ENCODE peak calls at places on chromosome 18, in seven cellular contexts. One of them, this sample, is unnamed.

GRCh38 chr18:40159141-40160017 is 1795.7 kb upstream of the PIK3C3 start:
- DNase-seq in sigmoid colon: no peak
- DNase-seq in heart right ventricle: no peak
- DNase-seq in kidney: no peak
- DNase-seq in H1: no peak
- DNase-seq in heart left ventricle: no peak
- DNase-seq in endodermal cell: no peak
- DNase-seq in this sample: peak

GRCh38 chr18:37303009-37303408 is 262.6 kb downstream of the CELF4 start:
- DNase-seq in heart right ventricle: no peak
- DNase-seq in kidney: no peak
- DNase-seq in heart left ventricle: no peak
- DNase-seq in endodermal cell: no peak
- DNase-seq in H1: no peak
- DNase-seq in sigmoid colon: no peak
- DNase-seq in this sample: no peak

GRCh38 chr18:2240311-2240705 is 331.0 kb downstream of the METTL4 start:
- DNase-seq in heart right ventricle: no peak
- DNase-seq in heart left ventricle: no peak
- DNase-seq in H1: no peak
- DNase-seq in kidney: no peak
- DNase-seq in endodermal cell: no peak
- DNase-seq in sigmoid colon: no peak
- DNase-seq in this sample: peak

GRCh38 chr18:60027397-60027796 is 127.6 kb downstream of the PMAIP1 start:
- DNase-seq in kidney: no peak
- DNase-seq in heart right ventricle: no peak
- DNase-seq in H1: no peak
- DNase-seq in sigmoid colon: no peak
- DNase-seq in heart left ventricle: no peak
- DNase-seq in endodermal cell: no peak
- DNase-seq in this sample: no peak

GRCh38 chr18:35415511-35416427 is 38.6 kb upstream of the ZNF396 start:
- DNase-seq in H1: no peak
- DNase-seq in kidney: no peak
- DNase-seq in endodermal cell: no peak
- DNase-seq in heart right ventricle: no peak
- DNase-seq in heart left ventricle: no peak
- DNase-seq in sigmoid colon: no peak
- DNase-seq in this sample: peak

GRCh38 chr18:57674891-57675290 is 53.3 kb upstream of the NARS1 start:
- DNase-seq in kidney: no peak
- DNase-seq in heart right ventricle: no peak
- DNase-seq in endodermal cell: no peak
- DNase-seq in sigmoid colon: no peak
- DNase-seq in heart left ventricle: no peak
- DNase-seq in H1: no peak
- DNase-seq in this sample: no peak

GRCh38 chr18:79555885-79556284 is 123.7 kb upstream of the CTDP1 start:
- DNase-seq in kidney: peak
- DNase-seq in H1: no peak
- DNase-seq in sigmoid colon: no peak
- DNase-seq in heart left ventricle: no peak
- DNase-seq in heart right ventricle: no peak
- DNase-seq in endodermal cell: peak
- DNase-seq in this sample: no peak

GRCh38 chr18:23377669-23378469 is 75.2 kb upstream of the RIOK3 start:
- DNase-seq in heart left ventricle: no peak
- DNase-seq in sigmoid colon: no peak
- DNase-seq in heart right ventricle: no peak
- DNase-seq in H1: no peak
- DNase-seq in kidney: no peak
- DNase-seq in endodermal cell: no peak
- DNase-seq in this sample: peak

GRCh38 chr18:48942086-48942485 is 8.7 kb downstream of the SMAD7 start:
- DNase-seq in kidney: no peak
- DNase-seq in heart left ventricle: no peak
- DNase-seq in heart right ventricle: no peak
- DNase-seq in endodermal cell: no peak
- DNase-seq in sigmoid colon: no peak
- DNase-seq in H1: no peak
- DNase-seq in this sample: no peak

GRCh38 chr18:51668101-51668500 is 470.6 kb upstream of the MEX3C start:
- DNase-seq in heart left ventricle: peak
- DNase-seq in endodermal cell: peak
- DNase-seq in sigmoid colon: no peak
- DNase-seq in heart right ventricle: peak
- DNase-seq in kidney: no peak
- DNase-seq in H1: no peak
- DNase-seq in this sample: peak

GRCh38 chr18:62445386-62445917 is 77.4 kb upstream of the ZCCHC2 start:
- DNase-seq in H1: no peak
- DNase-seq in heart left ventricle: no peak
- DNase-seq in sigmoid colon: no peak
- DNase-seq in endodermal cell: no peak
- DNase-seq in heart right ventricle: no peak
- DNase-seq in kidney: no peak
- DNase-seq in this sample: no peak

DNA sequence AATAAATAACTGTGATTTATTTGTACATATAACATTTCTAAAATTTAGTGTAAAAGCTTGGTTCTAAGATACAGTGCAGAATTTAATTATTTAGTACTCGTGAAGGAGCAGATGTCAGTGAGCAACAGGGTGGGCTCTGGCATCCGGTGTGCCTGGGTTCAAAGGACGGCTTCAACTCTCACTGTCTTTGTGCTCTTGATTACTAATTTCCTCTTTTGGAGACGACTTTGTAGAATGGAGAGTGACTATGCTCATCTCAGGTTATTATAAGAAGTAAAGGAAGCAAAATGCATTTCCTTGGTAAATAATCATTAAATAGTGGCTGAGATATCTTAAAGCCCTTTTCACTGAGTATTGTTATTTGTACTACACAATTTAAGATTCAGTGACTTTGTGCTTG is 271.7 kb downstream of the ASXL3 start:
- DNase-seq in kidney: no peak
- DNase-seq in heart left ventricle: no peak
- DNase-seq in sigmoid colon: no peak
- DNase-seq in heart right ventricle: no peak
- DNase-seq in endodermal cell: no peak
- DNase-seq in H1: no peak
- DNase-seq in this sample: no peak
- H3K4me3 ChIP-seq in kidney: no peak
- H3K4me3 ChIP-seq in heart left ventricle: no peak
- H3K4me3 ChIP-seq in sigmoid colon: no peak
- H3K4me3 ChIP-seq in heart right ventricle: no peak
- H3K4me3 ChIP-seq in endodermal cell: no peak
- H3K4me3 ChIP-seq in H1: no peak
- H3K4me3 ChIP-seq in this sample: no peak

DNA sequence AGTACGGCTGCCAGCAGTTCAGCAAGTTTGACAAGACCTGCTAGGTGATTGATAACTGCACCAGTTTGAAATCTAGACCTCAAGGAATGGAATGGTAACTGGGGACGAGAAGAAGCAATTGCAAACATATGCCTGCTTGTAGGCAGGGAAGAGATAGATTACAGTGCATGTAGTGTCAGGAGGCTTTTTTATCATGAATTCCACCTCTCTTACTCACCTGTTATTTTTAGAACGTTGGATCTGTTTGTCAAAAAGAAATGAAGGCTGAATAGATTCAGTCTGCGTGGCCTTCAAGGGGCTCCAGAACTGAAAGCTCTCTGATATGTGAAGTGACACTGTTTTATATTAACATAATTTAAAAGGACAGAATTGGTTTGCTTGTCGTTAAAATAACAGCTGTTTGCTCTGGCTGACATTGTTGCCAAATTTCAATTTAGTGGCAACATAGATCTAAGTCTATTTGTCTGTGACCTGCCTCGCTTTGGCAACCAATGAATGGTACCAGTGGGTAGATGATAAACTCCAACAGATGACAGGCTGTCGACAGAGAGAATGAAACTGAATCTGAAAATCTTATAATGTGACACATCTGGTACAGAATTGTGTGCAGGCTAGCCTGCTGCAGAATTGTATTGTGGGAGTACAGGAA is 199.4 kb downstream of the ZNF407 start:
- DNase-seq in endodermal cell: no peak
- DNase-seq in kidney: no peak
- DNase-seq in heart right ventricle: no peak
- DNase-seq in heart left ventricle: no peak
- DNase-seq in sigmoid colon: no peak
- DNase-seq in H1: no peak
- DNase-seq in this sample: peak
- H3K4me3 ChIP-seq in endodermal cell: no peak
- H3K4me3 ChIP-seq in kidney: peak
- H3K4me3 ChIP-seq in heart right ventricle: no peak
- H3K4me3 ChIP-seq in heart left ventricle: no peak
- H3K4me3 ChIP-seq in sigmoid colon: no peak
- H3K4me3 ChIP-seq in H1: no peak
- H3K4me3 ChIP-seq in this sample: no peak

DNA sequence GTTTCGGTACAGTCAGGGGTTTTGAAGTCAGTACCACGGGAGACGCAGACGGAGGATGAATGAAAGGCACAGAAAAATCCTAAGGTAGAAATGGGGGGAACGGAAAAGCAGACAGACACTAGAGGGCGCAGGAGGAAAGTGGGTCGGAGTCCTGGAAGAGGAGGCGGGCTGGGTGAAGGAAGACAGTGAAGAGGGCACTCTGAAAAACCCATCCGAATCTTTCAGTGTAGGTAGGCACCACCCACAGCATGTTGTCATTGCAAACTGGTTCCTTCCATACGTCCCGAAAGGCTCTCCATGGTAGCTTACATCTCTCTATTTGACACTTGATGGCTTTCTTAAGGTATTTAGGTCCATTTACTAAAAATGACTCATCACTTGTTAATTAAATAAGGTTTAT is 18.5 kb upstream of the ZNF236 start:
- DNase-seq in heart right ventricle: peak
- DNase-seq in kidney: no peak
- DNase-seq in heart left ventricle: peak
- DNase-seq in H1: no peak
- DNase-seq in endodermal cell: peak
- DNase-seq in sigmoid colon: peak
- DNase-seq in this sample: peak
- H3K4me3 ChIP-seq in heart right ventricle: no peak
- H3K4me3 ChIP-seq in kidney: no peak
- H3K4me3 ChIP-seq in heart left ventricle: no peak
- H3K4me3 ChIP-seq in H1: no peak
- H3K4me3 ChIP-seq in endodermal cell: no peak
- H3K4me3 ChIP-seq in sigmoid colon: no peak
- H3K4me3 ChIP-seq in this sample: no peak

GRCh38 chr18:22349317-22349898 is 68.3 kb downstream of the CTAGE1 start:
- DNase-seq in heart left ventricle: no peak
- DNase-seq in sigmoid colon: no peak
- DNase-seq in kidney: no peak
- DNase-seq in endodermal cell: no peak
- DNase-seq in heart right ventricle: no peak
- DNase-seq in H1: no peak
- DNase-seq in this sample: peak
- H3K4me3 ChIP-seq in heart left ventricle: peak
- H3K4me3 ChIP-seq in sigmoid colon: peak
- H3K4me3 ChIP-seq in kidney: peak
- H3K4me3 ChIP-seq in endodermal cell: peak
- H3K4me3 ChIP-seq in heart right ventricle: peak
- H3K4me3 ChIP-seq in H1: peak
- H3K4me3 ChIP-seq in this sample: peak

GRCh38 chr18:55421612-55422381 is 166.2 kb downstream of the TCF4 start:
- DNase-seq in sigmoid colon: no peak
- DNase-seq in heart left ventricle: no peak
- DNase-seq in endodermal cell: no peak
- DNase-seq in heart right ventricle: peak
- DNase-seq in kidney: no peak
- DNase-seq in H1: no peak
- DNase-seq in this sample: peak

GRCh38 chr18:55419132-55419938 is 168.7 kb downstream of the TCF4 start:
- DNase-seq in heart right ventricle: no peak
- DNase-seq in kidney: no peak
- DNase-seq in endodermal cell: no peak
- DNase-seq in heart left ventricle: no peak
- DNase-seq in H1: no peak
- DNase-seq in sigmoid colon: no peak
- DNase-seq in this sample: peak

GRCh38 chr18:55420977-55421611 is 166.9 kb downstream of the TCF4 start:
- DNase-seq in kidney: no peak
- DNase-seq in heart right ventricle: no peak
- DNase-seq in heart left ventricle: no peak
- DNase-seq in endodermal cell: no peak
- DNase-seq in sigmoid colon: no peak
- DNase-seq in H1: no peak
- DNase-seq in this sample: no peak

GRCh38 chr18:55419939-55420664 is 167.9 kb downstream of the TCF4 start:
- DNase-seq in heart right ventricle: no peak
- DNase-seq in sigmoid colon: no peak
- DNase-seq in kidney: no peak
- DNase-seq in H1: no peak
- DNase-seq in heart left ventricle: no peak
- DNase-seq in endodermal cell: no peak
- DNase-seq in this sample: peak

DNA sequence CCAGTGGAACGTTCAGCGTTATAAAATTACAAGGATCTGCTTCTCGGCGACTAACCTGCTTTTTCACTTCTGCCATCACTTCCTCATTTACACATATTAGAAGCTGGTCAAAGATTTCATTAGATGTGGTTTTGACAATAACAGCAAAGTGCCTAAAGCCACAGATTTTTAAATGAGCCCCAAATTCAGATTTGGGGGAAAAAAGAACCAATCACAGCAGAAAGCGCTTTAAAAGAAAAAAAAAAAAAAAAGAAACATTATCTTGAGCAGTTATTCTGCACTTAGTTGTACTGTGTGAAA is 167.4 kb downstream of the TCF4 start:
- DNase-seq in sigmoid colon: no peak
- DNase-seq in kidney: no peak
- DNase-seq in endodermal cell: no peak
- DNase-seq in H1: no peak
- DNase-seq in heart left ventricle: no peak
- DNase-seq in heart right ventricle: no peak
- DNase-seq in this sample: no peak
- H3K4me3 ChIP-seq in sigmoid colon: no peak
- H3K4me3 ChIP-seq in kidney: no peak
- H3K4me3 ChIP-seq in endodermal cell: peak
- H3K4me3 ChIP-seq in H1: no peak
- H3K4me3 ChIP-seq in heart left ventricle: peak
- H3K4me3 ChIP-seq in heart right ventricle: peak
- H3K4me3 ChIP-seq in this sample: peak

This sample was measured in fibroblast of villous mesenchyme.